ENCODE peak calls at places on chromosomes 13 and 19, in eight cellular contexts. N is MCF 10A, J is fibroblast of lung, R is GM04503, E is spleen, I is NCI-H1105 treated with DMSO at 0.1 percent for 48 hours, C is upper lobe of right lung, U is GDM1. V is an unnamed sample.

GRCh38 chr19:28472843-28473242 is 740.1 kb downstream of the UQCRFS1 start:
- DNase-seq in J (no peak), R (no peak), C (peak), I (no peak), U (no peak), E (peak), N (no peak), V (no peak)

GRCh38 chr19:27752530-27753184 is 1460.3 kb downstream of the UQCRFS1 start:
- DNase-seq in U (no peak), C (peak), N (no peak), R (no peak), I (no peak), J (no peak), E (no peak), V (no peak)

GRCh38 chr19:19613456-19613855 is 5.0 kb downstream of the PBX4 start:
- DNase-seq in U (no peak), I (no peak), R (peak), J (peak), C (no peak), E (no peak), N (peak), V (no peak)

GRCh38 chr13:70841240-70842061 is 733.2 kb upstream of the KLHL1 start:
- DNase-seq in N (no peak), J (no peak), E (no peak), I (no peak), U (no peak), R (no peak), C (no peak), V (no peak)

GRCh38 chr13:46641274-46642081 is 88.5 kb downstream of the LRCH1 start:
- DNase-seq in R (no peak), J (peak), N (no peak), E (no peak), U (no peak), C (no peak), I (no peak), V (no peak)

GRCh38 chr19:33749016-33749415 is 47.7 kb upstream of the KCTD15 start:
- DNase-seq in C (no peak), U (no peak), I (no peak), N (no peak), R (no peak), J (no peak), E (no peak), V (no peak)

GRCh38 chr19:7981661-7982060 is 23.8 kb downstream of the ELAVL1 start:
- DNase-seq in R (no peak), E (peak), I (no peak), C (no peak), U (no peak), N (no peak), J (no peak), V (no peak)

GRCh38 chr13:91368676-91369425 is 21.4 kb downstream of the MIR17HG start:
- DNase-seq in C (no peak), E (no peak), J (peak), U (no peak), R (no peak), N (no peak), I (no peak), V (no peak)

GRCh38 chr19:9971341-9971897 is 35.1 kb upstream of the OLFM2 start:
- DNase-seq in C (no peak), I (no peak), U (no peak), E (no peak), J (no peak), N (no peak), R (no peak), V (no peak)

GRCh38 chr13:33206425-33206824 is 79.1 kb downstream of the STARD13 start:
- DNase-seq in C (no peak), J (peak), N (no peak), I (no peak), U (no peak), E (no peak), R (no peak), V (no peak)

GRCh38 chr13:24142886-24143285 is 17.6 kb upstream of the SPATA13 start:
- DNase-seq in N (no peak), I (no peak), R (no peak), J (no peak), U (no peak), C (no peak), E (no peak), V (no peak)

GRCh38 chr13:25178070-25178469 is 6.0 kb upstream of the AMER2 start:
- DNase-seq in C (no peak), J (no peak), I (no peak), U (no peak), N (no peak), R (no peak), E (no peak), V (no peak)

GRCh38 chr13:49791214-49791752 is 1.2 kb downstream of the KPNA3 start:
- DNase-seq in R (no peak), U (peak), C (no peak), N (peak), E (no peak), J (peak), I (no peak), V (no peak)